ENCODE peak calls at places on chromosomes 12 and 14, in ten cellular contexts. Y is HCT116; O is endodermal cell; W is pancreas; F is cardiac muscle cell; D is mucosa of descending colon; L is heart left ventricle; R is Peyer's patch; M is CD8-positive, alpha-beta T cell; G is A549. N is an unnamed sample. For H3K4me1, the result is how much of the 10 kb centered on the place peaks cover.

GRCh38 chr14:79483472-79483871 is 727.8 kb downstream of the DIO2 start:
- DNase-seq in Y (no peak), O (no peak), W (no peak), F (peak), D (no peak), L (no peak), R (no peak), M (no peak), G (peak), N (no peak)

GRCh38 chr12:85281947-85282312 is 1.9 kb downstream of the ALX1 start:
- DNase-seq in Y (no peak), O (no peak), W (no peak), F (no peak), D (no peak), L (no peak), R (no peak), M (no peak), G (no peak), N (no peak)

GRCh38 chr14:34780646-34781045 is 66.3 kb upstream of the CFL2 start:
- DNase-seq in Y (no peak), O (no peak), W (no peak), F (no peak), D (no peak), L (no peak), R (no peak), M (no peak), G (no peak), N (no peak)

GRCh38 chr14:53331921-53332320 is 178.8 kb upstream of the DDHD1 start:
- DNase-seq in Y (no peak), O (no peak), W (no peak), F (no peak), D (no peak), L (no peak), R (no peak), M (no peak), G (no peak), N (no peak)

GRCh38 chr14:45201908-45202307 is 51.1 kb downstream of the MIS18BP1 start:
- DNase-seq in Y (no peak), O (peak), W (no peak), F (peak), D (no peak), L (no peak), R (no peak), M (no peak), G (peak), N (no peak)

GRCh38 chr14:80850197-80850814 is 91.2 kb downstream of the CEP128 start:
- DNase-seq in Y (peak), O (no peak), W (no peak), F (peak), D (no peak), L (no peak), R (no peak), M (no peak), G (peak), N (no peak)

GRCh38 chr14:23164250-23164649 is 19.2 kb downstream of the SLC7A8 start:
- DNase-seq in Y (no peak), O (no peak), W (peak), F (peak), D (no peak), L (no peak), R (no peak), M (no peak), G (no peak), N (no peak)

GRCh38 chr12:114885501-114885900 is 201.5 kb upstream of the TBX3 start:
- DNase-seq in Y (no peak), O (no peak), W (no peak), F (no peak), D (no peak), L (no peak), R (no peak), M (no peak), G (no peak), N (no peak)

GRCh38 chr12:15800278-15800677 is 11.1 kb upstream of the EPS8 start:
- DNase-seq in Y (no peak), O (no peak), W (no peak), F (no peak), D (no peak), L (no peak), R (no peak), M (no peak), G (peak), N (no peak)

GRCh38 chr12:1130164-1130563 is 139.1 kb downstream of the ERC1 start:
- DNase-seq in Y (peak), O (no peak), W (no peak), F (no peak), D (no peak), L (no peak), R (no peak), M (no peak), G (peak), N (no peak)

GRCh38 chr12:76240281-76240680 is 107.9 kb downstream of the BBS10 start:
- DNase-seq in Y (no peak), O (peak), W (no peak), F (peak), D (no peak), L (no peak), R (no peak), M (no peak), G (no peak), N (no peak)

GRCh38 chr12:50934371-50934851 is 17.9 kb upstream of the HIGD1C start:
- DNase-seq in Y (no peak), O (no peak), W (no peak), F (peak), D (no peak), L (no peak), R (no peak), M (no peak), G (no peak), N (no peak)

GRCh38 chr12:20211537-20211936 is 156.8 kb upstream of the PDE3A start:
- DNase-seq in Y (no peak), O (no peak), W (no peak), F (peak), D (no peak), L (no peak), R (no peak), M (no peak), G (no peak), N (no peak)

GRCh38 chr12:128932521-128932920 is 79.2 kb downstream of the GLT1D1 start:
- DNase-seq in Y (no peak), O (no peak), W (no peak), F (no peak), D (no peak), L (no peak), R (no peak), M (no peak), G (no peak), N (no peak)

GRCh38 chr12:131486831-131487230 is 224.1 kb upstream of the SFSWAP start:
- DNase-seq in Y (no peak), O (no peak), W (no peak), F (no peak), D (no peak), L (no peak), R (no peak), M (no peak), G (no peak), N (no peak)

GRCh38 chr14:55911794-55912193 is 206.4 kb upstream of the PELI2 start:
- DNase-seq in Y (no peak), O (no peak), W (no peak), F (peak), D (no peak), L (no peak), R (no peak), M (no peak), G (no peak), N (no peak)

GRCh38 chr12:109287181-109287580 is 21.9 kb downstream of the FOXN4 start:
- DNase-seq in Y (no peak), O (no peak), W (no peak), F (no peak), D (no peak), L (no peak), R (no peak), M (no peak), G (no peak), N (no peak)

GRCh38 chr12:120879102-120879501 is 25.1 kb downstream of the SPPL3 start:
- DNase-seq in Y (no peak), O (no peak), W (no peak), F (no peak), D (no peak), L (no peak), R (no peak), M (no peak), G (no peak), N (no peak)

GRCh38 chr14:92813201-92813600 is 19.1 kb downstream of the GOLGA5 start:
- DNase-seq in Y (no peak), O (no peak), W (no peak), F (no peak), D (no peak), L (no peak), R (no peak), M (no peak), G (no peak), N (no peak)

GRCh38 chr12:103833095-103833777 is 7.8 kb downstream of the NT5DC3 start:
- DNase-seq in Y (no peak), O (no peak), W (no peak), F (peak), D (no peak), L (no peak), R (no peak), M (no peak), G (no peak), N (no peak)

GRCh38 chr12:105067511-105068031 is 16.7 kb downstream of the ALDH1L2 start:
- DNase-seq in Y (no peak), O (no peak), W (no peak), F (peak), D (no peak), L (no peak), R (no peak), M (no peak), G (no peak), N (no peak)

GRCh38 chr12:91194500-91194899 is 11.9 kb upstream of the DCN start:
- DNase-seq in Y (no peak), O (no peak), W (no peak), F (peak), D (no peak), L (no peak), R (no peak), M (no peak), G (no peak), N (no peak)

GRCh38 chr14:81519200-81519998 is 14.3 kb downstream of the SEL1L start:
- DNase-seq in Y (no peak), O (no peak), W (no peak), F (peak), D (no peak), L (no peak), R (no peak), M (no peak), G (no peak), N (no peak)

GRCh38 chr14:23556700-23557440 is 799 bp downstream of the THTPA start:
- DNase-seq in Y (no peak), O (no peak), W (no peak), F (no peak), D (no peak), L (no peak), R (no peak), M (no peak), G (no peak), N (no peak)

GRCh38 chr12:57488397-57489156 is 709 bp downstream of the MARS1 start:
- DNase-seq in Y (no peak), O (peak), W (no peak), F (no peak), D (no peak), L (no peak), R (no peak), M (no peak), G (no peak), N (no peak)

GRCh38 chr12:99235381-99235780 is 412.2 kb upstream of the GARIN6 start:
- DNase-seq in Y (no peak), O (no peak), W (no peak), F (no peak), D (no peak), L (no peak), R (no peak), M (no peak), G (no peak), N (no peak)

GRCh38 chr12:88202500-88202899 is 60.4 kb downstream of the TMTC3 start:
- DNase-seq in Y (no peak), O (no peak), W (no peak), F (no peak), D (no peak), L (no peak), R (no peak), M (no peak), G (no peak), N (no peak)

GRCh38 chr12:40338071-40338470 is 113.3 kb downstream of the LRRK2 start:
- DNase-seq in Y (no peak), O (no peak), W (no peak), F (no peak), D (no peak), L (no peak), R (no peak), M (no peak), G (no peak), N (no peak)

GRCh38 chr14:75295061-75295461 is 16.4 kb downstream of the FOS start:
- DNase-seq in Y (no peak), O (peak), W (peak), F (peak), D (peak), L (peak), R (peak), M (no peak), G (peak), N (no peak)

GRCh38 chr14:74558655-74559054 is 53.4 kb downstream of the LTBP2 start:
- DNase-seq in Y (no peak), O (no peak), W (no peak), F (no peak), D (no peak), L (no peak), R (no peak), M (no peak), G (no peak), N (no peak)

DNA sequence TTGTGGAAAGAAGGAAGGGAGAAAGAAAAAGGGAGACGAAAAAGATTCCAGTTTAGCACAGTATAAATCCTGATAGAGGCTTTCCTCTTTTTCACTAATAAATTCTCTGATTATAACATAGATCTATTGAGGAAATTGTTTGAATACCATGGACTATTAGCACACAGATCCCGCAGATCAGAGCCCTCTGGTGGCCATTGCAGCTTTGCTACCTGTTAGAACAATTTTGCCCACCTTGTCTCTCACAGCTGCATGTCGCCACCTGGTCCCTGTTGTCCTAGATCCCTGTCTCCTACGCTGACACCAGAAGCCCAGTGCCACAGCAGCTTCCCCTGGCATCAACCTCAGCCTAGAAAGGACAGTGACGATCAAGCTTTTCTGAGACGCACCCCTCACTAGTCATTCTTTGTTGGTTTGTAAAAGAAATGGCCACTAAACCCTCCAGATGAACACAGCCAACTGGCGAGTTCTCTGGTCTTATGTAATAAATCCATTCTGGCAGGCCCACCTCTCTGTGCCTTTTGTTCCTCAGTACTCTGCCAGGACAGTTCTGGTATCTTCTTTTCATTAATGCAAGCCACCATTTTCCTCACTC is 9.9 kb downstream of the GPHB5 start:
- DNase-seq in Y (peak), O (peak), W (no peak), F (peak), D (no peak), L (no peak), R (no peak), M (no peak), G (peak), N (no peak)
- TF ChIP-seq CTCF in Y (peak), O (peak), W (peak), F (peak), D (no peak), L (peak), R (no peak), M (peak), G (peak), N (no peak)

GRCh38 chr12:111410229-111411186 is 4.8 kb downstream of the SH2B3 start:
- DNase-seq in Y (no peak), O (peak), W (no peak), F (peak), D (no peak), L (no peak), R (no peak), M (no peak), G (no peak), N (no peak)

GRCh38 chr12:111412830-111413441 is 7.2 kb downstream of the SH2B3 start:
- DNase-seq in Y (no peak), O (no peak), W (no peak), F (no peak), D (no peak), L (no peak), R (no peak), M (no peak), G (no peak), N (no peak)

GRCh38 chr12:111413442-111414086 is 7.8 kb downstream of the SH2B3 start:
- DNase-seq in Y (no peak), O (peak), W (no peak), F (peak), D (peak), L (no peak), R (peak), M (no peak), G (no peak), N (no peak)

GRCh38 chr12:111411187-111411764 is 5.6 kb downstream of the SH2B3 start:
- DNase-seq in Y (no peak), O (peak), W (no peak), F (no peak), D (no peak), L (no peak), R (no peak), M (no peak), G (no peak), N (no peak)

GRCh38 chr12:111412007-111412829 is 6.5 kb downstream of the SH2B3 start:
- DNase-seq in Y (no peak), O (peak), W (no peak), F (peak), D (peak), L (no peak), R (no peak), M (no peak), G (no peak), N (no peak)
- H3K4me1 ChIP-seq in Y (half or more), O (under half), W (under half), F (under half), D (under half), L (half or more), R (under half), M (half or more), G (under half), N (under half)

GRCh38 chr12:21438643-21439042 is 1.2 kb downstream of the PYROXD1 start:
- DNase-seq in Y (no peak), O (no peak), W (no peak), F (peak), D (no peak), L (no peak), R (no peak), M (no peak), G (peak), N (no peak)
- H3K4me3 ChIP-seq in Y (peak), O (peak), W (peak), F (peak), D (no peak), L (peak), R (peak), M (peak), G (peak), N (peak)

GRCh38 chr12:56274299-56274698 is 7.6 kb downstream of the COQ10A start:
- DNase-seq in Y (no peak), O (no peak), W (no peak), F (no peak), D (no peak), L (no peak), R (no peak), M (no peak), G (no peak), N (no peak)

GRCh38 chr12:56267443-56268071 is 815 bp downstream of the COQ10A start:
- DNase-seq in Y (no peak), O (no peak), W (peak), F (no peak), D (no peak), L (peak), R (no peak), M (no peak), G (no peak), N (no peak)

GRCh38 chr12:56266634-56267442 is at the start of gene COQ10A:
- DNase-seq in Y (peak), O (peak), W (peak), F (peak), D (peak), L (peak), R (peak), M (peak), G (peak), N (peak)

DNA sequence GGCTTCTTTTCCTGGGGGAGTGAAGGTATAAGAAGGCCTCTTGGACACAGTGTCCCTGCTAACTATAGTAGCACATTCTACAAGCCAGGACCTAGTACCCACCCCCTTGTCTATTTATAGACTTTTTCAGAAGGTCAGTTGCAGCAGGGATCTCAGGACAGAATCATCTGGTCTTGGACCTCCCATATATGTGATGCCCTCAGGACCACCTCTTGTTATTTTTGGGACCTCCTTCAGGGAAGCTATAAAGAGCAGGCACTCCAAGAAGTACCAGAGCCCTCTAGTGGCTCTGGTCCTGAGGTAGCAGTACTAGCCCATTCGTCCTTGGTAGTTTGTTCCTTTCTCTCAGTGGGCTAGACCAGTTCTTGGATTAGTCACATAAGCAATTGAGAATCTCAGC is 4.3 kb downstream of the COQ10A start:
- DNase-seq in Y (no peak), O (peak), W (no peak), F (peak), D (no peak), L (no peak), R (no peak), M (no peak), G (peak), N (no peak)
- TF ChIP-seq CTCF in Y (peak), O (peak), W (no peak), F (peak), D (no peak), L (peak), R (no peak), M (no peak), G (peak), N (no peak)

N was measured in breast epithelium.